ENCODE peak calls at places on chromosome 12, in eight cellular contexts. One of them, this sample, is unnamed.
A peak's percentile ranks its signal among the peaks of the same experiment; 100 is the strongest.

GRCh38 chr12:45565590-45565989 is 163.9 kb upstream of the ARID2 start:
- DNase-seq in heart left ventricle: no peak
- DNase-seq in MCF 10A: no peak
- DNase-seq in SW480: no peak
- DNase-seq in NB4: no peak
- DNase-seq in astrocyte of the spinal cord: no peak
- DNase-seq in stimulated activated CD4-positive, alpha-beta T cell treated with anti-CD3 and anti-CD28 coated beads, Interleukin-2, amount 100 ng/mL, for 48 hours: no peak
- DNase-seq in tibial artery: no peak
- DNase-seq in this sample: no peak

GRCh38 chr12:48556631-48557030 is 13.2 kb downstream of the LALBA start:
- DNase-seq in heart left ventricle: no peak
- DNase-seq in MCF 10A: no peak
- DNase-seq in SW480: no peak
- DNase-seq in NB4: no peak
- DNase-seq in astrocyte of the spinal cord: no peak
- DNase-seq in stimulated activated CD4-positive, alpha-beta T cell treated with anti-CD3 and anti-CD28 coated beads, Interleukin-2, amount 100 ng/mL, for 48 hours: no peak
- DNase-seq in tibial artery: no peak
- DNase-seq in this sample: no peak

GRCh38 chr12:72277415-72277814 is 5.2 kb downstream of the TRHDE start:
- DNase-seq in heart left ventricle: no peak
- DNase-seq in MCF 10A: peak; percentile 15
- DNase-seq in SW480: no peak
- DNase-seq in NB4: no peak
- DNase-seq in astrocyte of the spinal cord: peak; percentile 72
- DNase-seq in stimulated activated CD4-positive, alpha-beta T cell treated with anti-CD3 and anti-CD28 coated beads, Interleukin-2, amount 100 ng/mL, for 48 hours: no peak
- DNase-seq in tibial artery: no peak
- DNase-seq in this sample: peak; percentile 78

GRCh38 chr12:40137252-40137651 is 31.4 kb upstream of the SLC2A13 start:
- DNase-seq in heart left ventricle: no peak
- DNase-seq in MCF 10A: no peak
- DNase-seq in SW480: no peak
- DNase-seq in NB4: peak; percentile 59
- DNase-seq in astrocyte of the spinal cord: no peak
- DNase-seq in stimulated activated CD4-positive, alpha-beta T cell treated with anti-CD3 and anti-CD28 coated beads, Interleukin-2, amount 100 ng/mL, for 48 hours: no peak
- DNase-seq in tibial artery: no peak
- DNase-seq in this sample: no peak

GRCh38 chr12:80277732-80278131 is 166.3 kb upstream of the PTPRQ start:
- DNase-seq in heart left ventricle: no peak
- DNase-seq in MCF 10A: no peak
- DNase-seq in SW480: no peak
- DNase-seq in NB4: no peak
- DNase-seq in astrocyte of the spinal cord: no peak
- DNase-seq in stimulated activated CD4-positive, alpha-beta T cell treated with anti-CD3 and anti-CD28 coated beads, Interleukin-2, amount 100 ng/mL, for 48 hours: no peak
- DNase-seq in tibial artery: no peak
- DNase-seq in this sample: peak; percentile 80

GRCh38 chr12:53180270-53180930 is at the start of the genes CSAD and ZNF740:
- DNase-seq in heart left ventricle: peak; percentile 99
- DNase-seq in MCF 10A: peak; percentile 96
- DNase-seq in SW480: peak; percentile 98
- DNase-seq in NB4: peak; percentile 99
- DNase-seq in astrocyte of the spinal cord: peak; percentile 98
- DNase-seq in stimulated activated CD4-positive, alpha-beta T cell treated with anti-CD3 and anti-CD28 coated beads, Interleukin-2, amount 100 ng/mL, for 48 hours: peak; percentile 97
- DNase-seq in tibial artery: peak; percentile 98
- DNase-seq in this sample: peak; percentile 98

GRCh38 chr12:64450057-64450640 is 1.8 kb upstream of the TBK1 start:
- DNase-seq in heart left ventricle: no peak
- DNase-seq in MCF 10A: no peak
- DNase-seq in SW480: no peak
- DNase-seq in NB4: no peak
- DNase-seq in astrocyte of the spinal cord: no peak
- DNase-seq in stimulated activated CD4-positive, alpha-beta T cell treated with anti-CD3 and anti-CD28 coated beads, Interleukin-2, amount 100 ng/mL, for 48 hours: no peak
- DNase-seq in tibial artery: no peak
- DNase-seq in this sample: no peak

GRCh38 chr12:47024463-47024862 is 55.0 kb upstream of the PCED1B start:
- DNase-seq in heart left ventricle: no peak
- DNase-seq in MCF 10A: no peak
- DNase-seq in SW480: no peak
- DNase-seq in NB4: no peak
- DNase-seq in astrocyte of the spinal cord: no peak
- DNase-seq in stimulated activated CD4-positive, alpha-beta T cell treated with anti-CD3 and anti-CD28 coated beads, Interleukin-2, amount 100 ng/mL, for 48 hours: no peak
- DNase-seq in tibial artery: no peak
- DNase-seq in this sample: no peak

GRCh38 chr12:130017571-130018449 is 114.0 kb upstream of the TMEM132D start:
- DNase-seq in heart left ventricle: no peak
- DNase-seq in MCF 10A: peak; percentile 35
- DNase-seq in SW480: no peak
- DNase-seq in NB4: no peak
- DNase-seq in astrocyte of the spinal cord: no peak
- DNase-seq in stimulated activated CD4-positive, alpha-beta T cell treated with anti-CD3 and anti-CD28 coated beads, Interleukin-2, amount 100 ng/mL, for 48 hours: no peak
- DNase-seq in tibial artery: no peak
- DNase-seq in this sample: no peak

GRCh38 chr12:94812345-94812744 is 162.0 kb upstream of the TMCC3 start:
- DNase-seq in heart left ventricle: no peak
- DNase-seq in MCF 10A: no peak
- DNase-seq in SW480: no peak
- DNase-seq in NB4: no peak
- DNase-seq in astrocyte of the spinal cord: no peak
- DNase-seq in stimulated activated CD4-positive, alpha-beta T cell treated with anti-CD3 and anti-CD28 coated beads, Interleukin-2, amount 100 ng/mL, for 48 hours: no peak
- DNase-seq in tibial artery: no peak
- DNase-seq in this sample: no peak

This sample was measured in PC-3.